ENCODE peak calls at places on chromosome 14, in seven cellular contexts. M is GM12878, F is A673, A is mucosa of descending colon, H is heart left ventricle, B is esophagus muscularis mucosa, C is dorsolateral prefrontal cortex. X is an unnamed sample.

GRCh38 chr14:31926123-31926522 is 151.0 kb upstream of the ARHGAP5 start:
- DNase-seq in M (no peak), F (peak), A (no peak), H (no peak), B (no peak), C (no peak), X (peak)

GRCh38 chr14:91649930-91650329 is 82.0 kb downstream of the CATSPERB start:
- DNase-seq in M (no peak), F (peak), A (no peak), H (no peak), B (no peak), C (no peak), X (peak)

GRCh38 chr14:73996731-73997107 is 22.4 kb downstream of the ENTPD5 start:
- DNase-seq in M (no peak), F (no peak), A (no peak), H (no peak), B (no peak), C (no peak), X (no peak)

GRCh38 chr14:48690349-48690748 is 895.8 kb downstream of the RPS29 start:
- DNase-seq in M (no peak), F (peak), A (no peak), H (no peak), B (no peak), C (no peak), X (no peak)

GRCh38 chr14:77459072-77459723 is 1.3 kb downstream of the AHSA1 start:
- DNase-seq in M (peak), F (peak), A (no peak), H (peak), B (no peak), C (peak), X (peak)

GRCh38 chr14:25953532-25954144 is 644.2 kb downstream of the NOVA1 start:
- DNase-seq in M (no peak), F (peak), A (no peak), H (no peak), B (no peak), C (peak), X (no peak)

GRCh38 chr14:95533391-95533821 is 1.4 kb upstream of the GLRX5 start:
- DNase-seq in M (no peak), F (peak), A (no peak), H (no peak), B (no peak), C (no peak), X (peak)

GRCh38 chr14:49982522-49982951 is 89.7 kb downstream of the ARF6 start:
- DNase-seq in M (no peak), F (no peak), A (no peak), H (no peak), B (no peak), C (no peak), X (no peak)

GRCh38 chr14:91770185-91770584 is 38.3 kb upstream of the CATSPERB start:
- DNase-seq in M (no peak), F (no peak), A (no peak), H (no peak), B (no peak), C (no peak), X (no peak)

DNA sequence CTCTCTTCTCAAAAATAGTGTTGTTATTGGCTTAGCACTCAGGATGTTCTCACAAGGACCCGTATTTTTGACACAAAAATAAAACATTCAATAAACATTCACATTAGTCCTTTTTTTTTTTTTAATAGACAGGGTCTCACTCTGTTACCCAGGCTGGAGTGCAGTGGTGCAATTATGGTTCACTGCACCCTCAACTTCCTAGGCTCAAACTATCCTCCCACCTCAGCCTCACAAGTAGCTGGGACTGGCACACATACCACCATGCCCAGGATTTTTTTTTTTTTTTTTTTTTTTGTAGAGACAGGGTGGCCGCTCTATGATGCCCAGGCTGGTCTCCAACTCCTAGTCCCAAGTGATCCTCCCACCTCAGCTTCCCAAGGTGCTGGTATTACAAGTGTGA is 27.0 kb downstream of the PPP1R13B start:
- DNase-seq in M (no peak), F (no peak), A (no peak), H (no peak), B (no peak), C (no peak), X (no peak)
- H3K4me3 ChIP-seq in M (no peak), F (no peak), A (no peak), H (no peak), B (peak), C (no peak), X (no peak)

GRCh38 chr14:100967178-100967577 is 63.7 kb upstream of the RTL1 start:
- DNase-seq in M (no peak), F (no peak), A (no peak), H (no peak), B (no peak), C (no peak), X (no peak)

GRCh38 chr14:100965296-100965695 is 61.8 kb upstream of the RTL1 start:
- DNase-seq in M (no peak), F (no peak), A (no peak), H (no peak), B (no peak), C (no peak), X (no peak)

GRCh38 chr14:100962494-100962893 is 59.0 kb upstream of the RTL1 start:
- DNase-seq in M (no peak), F (no peak), A (no peak), H (no peak), B (no peak), C (no peak), X (no peak)
- TF ChIP-seq CTCF in M (no peak), F (no peak), A (no peak), H (no peak), B (no peak), C (no peak), X (no peak)

GRCh38 chr14:93430889-93431670 is at the start of gene UNC79:
- DNase-seq in M (no peak), F (peak), A (no peak), H (no peak), B (no peak), C (peak), X (no peak)
- H3K4me3 ChIP-seq in M (no peak), F (peak), A (no peak), H (peak), B (peak), C (peak), X (no peak)

GRCh38 chr14:20801726-20802125 is 918 bp downstream of the RNASE1 start:
- DNase-seq in M (no peak), F (no peak), A (no peak), H (peak), B (no peak), C (peak), X (no peak)
- TF ChIP-seq CTCF in M (no peak), F (no peak), A (no peak), H (no peak), B (no peak), C (no peak), X (no peak)

DNA sequence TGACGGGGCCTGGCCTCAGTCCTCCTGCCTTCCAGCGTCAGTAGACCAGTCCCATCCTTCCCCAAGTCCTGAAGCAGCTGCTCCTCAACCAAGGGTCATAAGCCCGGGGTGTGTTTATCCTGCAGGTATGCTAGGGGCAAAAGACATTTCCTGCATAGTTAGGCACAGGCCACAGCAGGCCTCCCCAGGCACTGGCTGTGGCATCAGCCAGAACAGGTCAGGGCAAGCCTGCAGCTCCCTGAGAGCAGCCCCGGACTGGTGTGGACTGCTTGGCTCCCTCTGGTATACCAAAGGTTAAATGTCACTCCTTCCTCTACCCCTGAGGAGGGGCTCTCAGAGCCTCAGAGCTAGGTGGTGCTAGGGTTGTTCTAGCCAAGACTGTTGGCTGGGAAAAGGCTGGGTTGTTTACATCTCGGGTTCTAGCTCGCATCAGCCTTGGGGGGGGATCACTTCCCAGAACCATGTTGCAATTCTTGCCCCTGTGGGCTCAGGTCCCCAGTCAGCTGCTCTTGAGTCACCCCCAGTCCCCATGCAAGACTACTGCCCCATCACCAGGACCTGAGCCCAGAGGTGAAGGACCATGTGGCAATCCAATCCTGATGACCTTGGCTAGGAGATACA is 2.9 kb downstream of the MMP14 start:
- DNase-seq in M (no peak), F (no peak), A (no peak), H (no peak), B (no peak), C (no peak), X (no peak)
- H3K4me3 ChIP-seq in M (no peak), F (peak), A (no peak), H (no peak), B (peak), C (no peak), X (no peak)